ENCODE peak calls at places on chromosomes 16 and 17, in five cellular contexts. Q is CD8-positive, alpha-beta T cell; D is lung; M is body of pancreas; U is upper lobe of right lung. J is an unnamed sample.

GRCh38 chr16:68062910-68063393 is 22.2 kb upstream of the NFATC3 start:
- DNase-seq in U (no peak), D (no peak), Q (no peak), M (no peak), J (no peak)

GRCh38 chr17:70205386-70205785 is 36.1 kb downstream of the KCNJ2 start:
- DNase-seq in Q (no peak), U (no peak), M (no peak), D (no peak), J (no peak)

GRCh38 chr17:79035686-79036085 is 11.7 kb downstream of the C1QTNF1 start:
- DNase-seq in U (no peak), D (no peak), Q (no peak), M (no peak), J (no peak)

GRCh38 chr16:3767333-3767977 is 50.1 kb upstream of the TRAP1 start:
- DNase-seq in D (no peak), M (no peak), U (no peak), Q (no peak), J (no peak)

GRCh38 chr17:74012465-74012864 is 191.0 kb upstream of the RPL38 start:
- DNase-seq in Q (peak), U (no peak), D (no peak), M (no peak), J (no peak)

GRCh38 chr17:13797863-13798262 is 196.1 kb upstream of the HS3ST3A1 start:
- DNase-seq in U (no peak), M (no peak), Q (no peak), D (no peak), J (no peak)

GRCh38 chr16:55832788-55833583 is at the start of gene CES1:
- DNase-seq in M (peak), U (peak), Q (no peak), D (peak), J (no peak)

GRCh38 chr17:63399856-63400255 is 46.2 kb downstream of the CYB561 start:
- DNase-seq in U (no peak), Q (no peak), M (no peak), D (peak), J (no peak)

GRCh38 chr16:81280393-81280792 is 34.4 kb upstream of the GAN start:
- DNase-seq in M (no peak), Q (no peak), U (no peak), D (no peak), J (no peak)

GRCh38 chr16:79659352-79659751 is 58.8 kb upstream of the MAF start:
- DNase-seq in U (no peak), Q (no peak), M (no peak), D (no peak), J (no peak)

GRCh38 chr17:40345161-40346034 is 19.1 kb downstream of the GJD3 start:
- DNase-seq in D (peak), M (peak), U (peak), Q (no peak), J (no peak)

GRCh38 chr17:20234266-20234665 is 225.1 kb downstream of the SPECC1 start:
- DNase-seq in D (no peak), Q (peak), M (no peak), U (no peak), J (no peak)

GRCh38 chr17:75771334-75772281 is 6.6 kb upstream of the GALK1 start:
- DNase-seq in D (no peak), Q (no peak), U (peak), M (no peak), J (no peak)

GRCh38 chr17:80980397-80981061 is 11.1 kb upstream of the CHMP6 start:
- DNase-seq in M (no peak), Q (no peak), D (no peak), U (no peak), J (no peak)

GRCh38 chr17:14033166-14033565 is 36.1 kb upstream of the COX10 start:
- DNase-seq in Q (no peak), U (no peak), M (no peak), D (no peak), J (no peak)

GRCh38 chr16:85649411-85649977 is 36.4 kb downstream of the GSE1 start:
- DNase-seq in M (no peak), Q (no peak), D (no peak), U (no peak), J (no peak)

GRCh38 chr17:6231886-6232767 is 161.9 kb downstream of the WSCD1 start:
- DNase-seq in D (no peak), Q (no peak), U (no peak), M (no peak), J (no peak)

GRCh38 chr17:39667262-39668140 is 752 bp upstream of the PNMT start:
- DNase-seq in Q (no peak), U (peak), M (no peak), D (no peak), J (no peak)

GRCh38 chr17:74632597-74632996 is 9.1 kb upstream of the CD300E start:
- DNase-seq in D (no peak), Q (no peak), U (peak), M (no peak), J (no peak)

GRCh38 chr17:65340401-65340800 is 203.2 kb downstream of the RGS9 start:
- DNase-seq in M (no peak), Q (no peak), U (no peak), D (no peak), J (no peak)

GRCh38 chr16:68951991-68952877 is 108.9 kb downstream of the TANGO6 start:
- DNase-seq in M (no peak), U (no peak), Q (no peak), D (no peak), J (no peak)

GRCh38 chr17:4986951-4987766 is at the start of gene CAMTA2:
- DNase-seq in Q (peak), U (peak), M (peak), D (peak), J (peak)

GRCh38 chr17:60371416-60371815 is 20.5 kb downstream of the USP32 start:
- DNase-seq in U (no peak), M (no peak), D (no peak), Q (no peak), J (no peak)

GRCh38 chr17:33572615-33573014 is 279.5 kb upstream of the ASIC2 start:
- DNase-seq in D (no peak), U (no peak), Q (no peak), M (no peak), J (no peak)

GRCh38 chr17:47288531-47289116 is 35.0 kb downstream of the ITGB3 start:
- DNase-seq in D (no peak), M (no peak), U (no peak), Q (no peak), J (no peak)

GRCh38 chr16:2087426-2088191 is 39.8 kb downstream of the TSC2 start:
- DNase-seq in M (no peak), Q (no peak), U (no peak), D (no peak), J (no peak)

GRCh38 chr17:83175551-83176271 is 96.3 kb downstream of the METRNL start:
- DNase-seq in M (peak), U (no peak), D (peak), Q (no peak), J (no peak)

GRCh38 chr16:70576431-70577255 is 53.0 kb downstream of the SF3B3 start:
- DNase-seq in U (no peak), D (no peak), Q (no peak), M (no peak), J (no peak)

GRCh38 chr16:1472974-1473373 is 1.9 kb downstream of the CLCN7 start:
- DNase-seq in U (no peak), M (no peak), Q (no peak), D (no peak), J (no peak)

GRCh38 chr17:7555320-7555948 is 3.1 kb upstream of the TNFSF13 start:
- DNase-seq in Q (no peak), U (no peak), D (no peak), M (no peak), J (no peak)

GRCh38 chr17:17808706-17809432 is 27.9 kb downstream of the SREBF1 start:
- DNase-seq in D (no peak), M (no peak), U (no peak), Q (no peak), J (no peak)

GRCh38 chr16:88498576-88499208 is 45.6 kb downstream of the ZFPM1 start:
- DNase-seq in M (no peak), D (no peak), U (no peak), Q (no peak), J (no peak)

GRCh38 chr17:73914536-73915274 is 270.5 kb upstream of the SDK2 start:
- DNase-seq in U (no peak), D (no peak), M (no peak), Q (no peak), J (no peak)

GRCh38 chr17:77825621-77826020 is 132.9 kb upstream of the TNRC6C start:
- DNase-seq in Q (no peak), U (peak), M (no peak), D (no peak), J (no peak)

GRCh38 chr16:22357635-22357971 is 16.8 kb downstream of the CDR2 start:
- DNase-seq in Q (no peak), M (no peak), D (no peak), U (no peak), J (no peak)

GRCh38 chr16:16025214-16025968 is 76.0 kb downstream of the ABCC1 start:
- DNase-seq in Q (peak), U (no peak), M (no peak), D (no peak), J (no peak)

GRCh38 chr16:74271879-74272278 is 24.7 kb upstream of the PSMD7 start:
- DNase-seq in M (no peak), Q (no peak), U (no peak), D (no peak), J (no peak)

GRCh38 chr16:74279266-74279665 is 17.3 kb upstream of the PSMD7 start:
- DNase-seq in M (no peak), U (no peak), D (no peak), Q (no peak), J (no peak)

GRCh38 chr16:74280448-74280847 is 16.2 kb upstream of the PSMD7 start:
- DNase-seq in U (no peak), M (no peak), Q (no peak), D (no peak), J (no peak)

GRCh38 chr16:74279805-74280204 is 16.8 kb upstream of the PSMD7 start:
- DNase-seq in Q (no peak), U (no peak), D (no peak), M (no peak), J (no peak)

DNA sequence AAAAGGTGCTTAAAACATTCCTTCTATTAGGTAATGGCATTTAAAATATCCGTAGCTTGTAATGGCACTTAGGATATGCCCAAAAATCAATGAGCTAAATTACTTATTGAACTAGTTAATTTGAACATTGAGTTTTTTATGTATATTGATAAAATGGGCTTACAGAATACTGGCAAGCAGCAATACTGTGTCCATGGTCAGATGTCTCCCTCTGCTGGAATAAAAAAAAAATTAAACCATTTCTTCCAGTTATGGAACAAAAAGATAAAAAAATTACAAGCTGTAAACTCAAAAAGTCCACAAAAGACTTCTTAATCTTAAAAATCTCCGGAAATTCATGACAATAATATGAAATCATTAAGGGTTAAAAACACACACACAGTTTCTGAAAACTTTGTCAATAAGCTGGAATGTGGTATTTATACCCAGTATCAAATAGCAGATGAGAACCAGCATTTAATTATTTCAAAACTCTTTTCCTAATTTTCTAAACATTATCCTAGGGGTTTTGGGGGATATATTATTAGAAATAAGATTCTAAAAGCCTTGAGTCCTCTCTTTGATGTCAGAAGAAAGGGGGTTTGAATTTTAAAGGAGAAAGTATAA is 21.5 kb upstream of the PSMD7 start:
- DNase-seq in U (no peak), D (no peak), Q (no peak), M (no peak), J (no peak)
- TF ChIP-seq CTCF in U (peak), D (no peak), Q (peak), M (peak), J (peak)

GRCh38 chr17:61492759-61493526 is 40.7 kb downstream of the TBX4 start:
- DNase-seq in Q (no peak), M (no peak), U (no peak), D (no peak), J (no peak)
- TF ChIP-seq CTCF in Q (no peak), M (no peak), U (no peak), D (no peak), J (no peak)

DNA sequence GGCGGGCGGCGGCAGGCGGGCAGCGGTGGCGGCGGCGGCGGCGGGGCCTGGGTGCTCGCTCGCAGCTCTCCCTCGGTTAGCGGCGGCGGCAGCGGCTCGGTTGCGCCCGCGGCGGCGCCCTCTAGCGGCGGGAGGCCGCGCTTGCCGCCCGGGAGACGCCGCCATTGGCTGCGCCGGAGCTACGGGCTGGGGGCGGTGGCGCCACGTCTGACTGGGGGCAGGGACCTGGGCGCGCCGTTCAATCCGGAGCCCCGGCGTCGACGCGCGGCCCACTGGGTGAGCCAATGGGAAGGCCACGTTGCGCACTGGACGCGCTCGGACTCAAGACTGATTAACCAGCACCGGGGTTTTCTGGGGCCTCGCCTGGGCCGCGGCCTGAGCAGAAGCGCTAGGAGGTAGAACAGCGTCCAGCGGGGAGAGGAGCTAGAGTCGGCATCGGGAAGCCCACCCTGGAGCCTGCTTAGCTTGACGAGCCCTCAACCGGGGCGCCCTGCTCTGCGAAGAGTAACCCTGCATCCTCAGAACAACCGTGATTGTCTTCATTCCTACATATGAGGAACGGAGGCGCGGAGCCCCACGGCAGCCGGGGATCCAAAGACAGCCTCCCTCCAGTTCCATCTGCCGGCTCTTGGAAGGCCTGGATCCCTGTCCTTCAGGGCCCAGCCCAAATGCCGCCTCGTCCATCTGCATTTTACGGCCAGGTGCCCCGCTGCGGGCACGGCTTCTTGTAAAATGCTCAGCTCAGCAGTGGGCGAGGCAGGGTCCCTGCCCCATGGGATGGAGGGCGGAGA is at the start of gene ZC3H7A:
- DNase-seq in D (peak), U (peak), M (peak), Q (peak), J (peak)
- TF ChIP-seq CTCF in D (peak), U (peak), M (peak), Q (peak), J (peak)

DNA sequence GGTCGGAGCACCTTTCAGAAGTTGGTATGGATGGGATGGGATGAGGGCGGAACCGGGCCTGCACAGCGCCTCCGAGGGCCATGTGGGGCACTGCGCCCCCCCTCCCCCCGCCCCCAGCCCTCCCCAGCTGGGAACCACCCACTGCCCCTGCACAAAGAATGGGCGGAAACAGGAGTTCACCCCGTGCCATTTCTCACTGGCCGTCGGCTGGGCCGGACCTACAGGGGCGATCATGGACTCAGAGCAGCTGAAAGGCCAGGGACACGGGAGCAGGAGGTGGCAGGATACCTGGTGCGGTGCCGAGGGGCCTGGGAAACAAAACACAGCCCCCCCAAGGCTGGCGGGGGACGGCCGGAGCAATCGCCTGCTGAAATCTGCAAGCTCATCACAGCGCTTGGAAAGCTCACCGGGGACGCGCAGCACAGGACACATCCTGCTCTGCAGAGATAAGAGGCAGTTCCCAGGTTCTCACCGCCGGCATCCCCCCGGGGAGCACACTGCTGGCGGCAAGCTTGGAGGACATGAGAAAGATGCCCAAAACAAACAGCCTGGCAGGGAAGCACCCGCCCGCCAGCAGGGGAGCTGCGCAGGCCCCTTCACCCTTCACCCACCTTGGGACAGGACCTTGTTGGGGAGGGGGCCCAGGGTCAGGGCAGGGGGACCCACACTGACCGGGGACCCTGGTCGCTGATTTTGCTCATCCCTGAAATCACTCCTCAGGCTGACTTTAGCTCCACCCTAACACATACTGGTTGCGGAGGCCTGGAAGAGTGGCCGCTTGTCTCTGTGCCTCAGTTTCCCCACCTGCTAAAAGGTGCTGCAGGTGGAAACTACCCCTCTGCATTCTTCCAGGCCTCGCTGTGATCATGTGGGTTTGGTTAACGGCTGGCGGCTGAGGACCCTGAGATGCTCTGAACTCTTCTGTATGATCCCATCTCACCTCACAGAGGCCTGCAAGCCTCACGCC is 263.9 kb downstream of the C16orf95 start:
- DNase-seq in D (no peak), M (no peak), U (no peak), Q (no peak), J (no peak)
- TF ChIP-seq CTCF in D (no peak), M (no peak), U (no peak), Q (no peak), J (no peak)

DNA sequence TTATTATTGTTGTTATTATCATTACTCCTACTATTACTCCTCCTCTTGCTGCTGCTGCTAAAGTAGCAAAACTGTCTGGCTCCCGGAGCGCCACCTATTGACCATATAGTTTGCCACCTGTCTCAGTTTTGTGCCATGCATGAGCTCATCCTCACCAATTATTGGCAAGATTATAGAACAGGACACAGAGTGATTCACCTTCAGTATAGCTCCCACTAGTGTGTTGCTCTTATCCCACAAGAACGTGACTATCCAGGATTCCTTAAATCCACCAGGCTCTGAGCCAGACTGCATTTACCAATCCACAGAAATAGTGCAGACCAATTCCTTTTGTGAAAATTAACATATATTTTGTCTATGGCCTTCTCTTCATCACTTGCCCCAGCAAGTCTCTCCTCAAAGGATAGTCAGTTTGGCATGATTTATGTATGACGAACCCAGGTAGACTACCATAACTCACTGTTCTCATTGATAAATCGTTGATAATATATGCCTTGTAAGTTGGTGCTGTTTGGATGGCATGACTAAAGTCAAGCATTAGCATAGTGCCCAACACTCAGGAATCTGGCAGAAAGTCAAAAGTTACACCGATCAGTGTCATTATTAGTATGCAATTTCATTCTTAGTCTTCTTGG is 405.5 kb upstream of the HSBP1 start:
- DNase-seq in M (no peak), U (no peak), D (no peak), Q (no peak), J (no peak)
- TF ChIP-seq CTCF in M (no peak), U (no peak), D (no peak), Q (no peak), J (no peak)